ENCODE peak calls at places on chromosomes 3 and 15, in seven cellular contexts. W is non-pigmented ciliary epithelial cell, A is BE2C, U is psoas muscle, B is WTC11, T is ovary, V is amniotic stem cell. M is an unnamed sample.
A peak's percentile ranks its signal among the peaks of the same experiment; 100 is the strongest.

GRCh38 chr3:47416041-47416440 is 35.2 kb downstream of the PTPN23 start:
- DNase-seq in B (peak; percentile 49), A (no peak), T (no peak), V (no peak), W (no peak), U (no peak), M (no peak)

GRCh38 chr15:98878862-98879261 is 128.7 kb downstream of the PGPEP1L start:
- DNase-seq in T (no peak), A (no peak), U (no peak), B (no peak), V (no peak), W (no peak), M (no peak)

GRCh38 chr3:32614956-32615355 is 44.3 kb upstream of the DYNC1LI1 start:
- DNase-seq in A (no peak), W (peak; percentile 15), T (no peak), U (no peak), B (no peak), V (peak; percentile 24), M (no peak)

GRCh38 chr3:50617911-50618481 is 1.0 kb downstream of the MAPKAPK3 start:
- DNase-seq in T (peak; percentile 54), U (peak; percentile 48), B (no peak), A (no peak), V (no peak), W (no peak), M (no peak)

GRCh38 chr3:149579838-149580542 is 77.8 kb downstream of the WWTR1 start:
- DNase-seq in B (no peak), T (no peak), U (no peak), W (no peak), V (no peak), A (no peak), M (peak; percentile 53)

GRCh38 chr3:187714404-187714979 is 12.1 kb upstream of the RTP2 start:
- DNase-seq in V (peak; percentile 54), T (peak; percentile 60), W (no peak), U (no peak), B (peak; percentile 81), A (peak; percentile 68), M (peak; percentile 47)

GRCh38 chr3:37295925-37296324 is 121.5 kb upstream of the LRRFIP2 start:
- DNase-seq in V (no peak), A (no peak), U (no peak), B (no peak), T (no peak), W (no peak), M (no peak)

GRCh38 chr3:52487050-52487787 is 7.9 kb upstream of the STAB1 start:
- DNase-seq in A (no peak), V (no peak), T (no peak), B (no peak), U (peak; percentile 13), W (no peak), M (no peak)

GRCh38 chr3:189458536-189458935 is 172.7 kb upstream of the TP63 start:
- DNase-seq in B (no peak), V (no peak), W (peak; percentile 3), U (no peak), T (no peak), A (peak; percentile 71), M (no peak)

GRCh38 chr15:68642491-68642845 is 63.7 kb downstream of the CORO2B start:
- DNase-seq in B (no peak), W (no peak), V (no peak), T (no peak), A (no peak), U (no peak), M (no peak)

GRCh38 chr3:13497386-13497785 is 17.3 kb downstream of the HDAC11 start:
- DNase-seq in T (no peak), B (no peak), W (no peak), U (no peak), V (no peak), A (no peak), M (no peak)

GRCh38 chr3:181943285-181943684 is 231.6 kb downstream of the SOX2 start:
- DNase-seq in U (no peak), A (no peak), B (no peak), T (no peak), W (no peak), V (no peak), M (no peak)

GRCh38 chr15:53128652-53129051 is 338.5 kb upstream of the ONECUT1 start:
- DNase-seq in B (no peak), W (no peak), T (no peak), U (no peak), A (no peak), V (no peak), M (no peak)

GRCh38 chr15:63146684-63147083 is 10.6 kb downstream of the RPS27L start:
- DNase-seq in U (no peak), B (no peak), W (no peak), A (no peak), V (no peak), T (no peak), M (no peak)

M was measured in dermis microvascular lymphatic vessel endothelial cell.